ENCODE peak calls at places on chromosomes 6 and 20, in four cellular contexts. Y is fibroblast of mammary gland; H is stimulated activated CD4-positive, alpha-beta T cell treated with anti-CD3 and anti-CD28 coated beads, Interleukin-2, amount 100 ng/mL, for 24 hours; N is germinal center. F is an unnamed sample.

GRCh38 chr20:884983-885952 is 30.9 kb downstream of the ANGPT4 start:
- DNase-seq in Y (peak; percentile 9), H (no peak), N (no peak), F (peak; percentile 53)

GRCh38 chr6:43671801-43672690 is 15.5 kb downstream of the MRPS18A start:
- DNase-seq in Y (peak; percentile 33), H (no peak), N (no peak), F (no peak)

GRCh38 chr20:19692685-19693119 is 65.4 kb upstream of the RIN2 start:
- DNase-seq in Y (peak; percentile 39), H (peak; percentile 68), N (peak; percentile 57), F (peak; percentile 54)

GRCh38 chr6:136525586-136526195 is 24.5 kb downstream of the MAP7 start:
- DNase-seq in Y (no peak), H (no peak), N (no peak), F (peak; percentile 4)

GRCh38 chr20:33689973-33690372 is 3.8 kb upstream of the E2F1 start:
- DNase-seq in Y (peak; percentile 67), H (peak; percentile 49), N (no peak), F (peak; percentile 77)

GRCh38 chr20:58103961-58104360 is 124.5 kb downstream of the ANKRD60 start:
- DNase-seq in Y (no peak), H (no peak), N (no peak), F (no peak)

GRCh38 chr20:49853640-49854039 is 41.0 kb downstream of the SLC9A8 start:
- DNase-seq in Y (peak; percentile 90), H (no peak), N (no peak), F (peak; percentile 76)

GRCh38 chr20:64158346-64159285 is 5.6 kb upstream of the MYT1 start:
- DNase-seq in Y (no peak), H (no peak), N (no peak), F (no peak)

GRCh38 chr20:8161262-8162071 is 29.4 kb downstream of the PLCB1 start:
- DNase-seq in Y (peak; percentile 30), H (no peak), N (no peak), F (peak; percentile 15)

GRCh38 chr20:62929051-62929538 is 2.8 kb upstream of the DIDO1 start:
- DNase-seq in Y (peak; percentile 56), H (peak; percentile 66), N (peak; percentile 78), F (peak; percentile 52)

GRCh38 chr6:56906752-56907151 is 48.2 kb upstream of the BEND6 start:
- DNase-seq in Y (peak; percentile 53), H (no peak), N (no peak), F (no peak)

GRCh38 chr6:83514877-83515466 is 2.6 kb downstream of the PRSS35 start:
- DNase-seq in Y (peak; percentile 76), H (peak; percentile 1), N (peak; percentile 10), F (peak; percentile 84)

GRCh38 chr20:55446301-55446700 is 559.0 kb downstream of the CBLN4 start:
- DNase-seq in Y (no peak), H (no peak), N (no peak), F (no peak)

GRCh38 chr6:158518196-158519127 is 41.4 kb upstream of the TMEM181 start:
- DNase-seq in Y (peak; percentile 83), H (peak; percentile 63), N (peak; percentile 72), F (peak; percentile 86)

GRCh38 chr6:129605962-129606361 is 104.0 kb downstream of the ARHGAP18 start:
- DNase-seq in Y (no peak), H (no peak), N (no peak), F (no peak)

GRCh38 chr6:34664270-34664971 is 32.1 kb downstream of the ILRUN start:
- DNase-seq in Y (peak; percentile 57), H (no peak), N (no peak), F (peak; percentile 79)

GRCh38 chr20:49794336-49795124 is 18.1 kb upstream of the SLC9A8 start:
- DNase-seq in Y (no peak), H (no peak), N (no peak), F (no peak)

GRCh38 chr6:71367763-71368162 is 79.2 kb downstream of the OGFRL1 start:
- DNase-seq in Y (no peak), H (no peak), N (no peak), F (no peak)

GRCh38 chr6:130760006-130760405 is 67.2 kb upstream of the SMLR1 start:
- DNase-seq in Y (peak; percentile 63), H (no peak), N (peak; percentile 3), F (peak; percentile 59)

GRCh38 chr6:37822851-37823682 is 3.5 kb downstream of the ZFAND3 start:
- DNase-seq in Y (peak; percentile 49), H (peak; percentile 49), N (no peak), F (peak; percentile 39)

GRCh38 chr6:129844118-129844891 is 16.8 kb downstream of the TMEM244 start:
- DNase-seq in Y (peak; percentile 60), H (no peak), N (no peak), F (peak; percentile 54)

GRCh38 chr6:106099235-106099537 is 13.1 kb downstream of the PRDM1 start:
- DNase-seq in Y (no peak), H (no peak), N (no peak), F (no peak)

GRCh38 chr6:141562181-141562800 is 570.4 kb upstream of the GJE1 start:
- DNase-seq in Y (no peak), H (no peak), N (peak; percentile 3), F (no peak)

GRCh38 chr6:139336488-139336887 is 38.0 kb downstream of the CITED2 start:
- DNase-seq in Y (peak; percentile 38), H (no peak), N (no peak), F (peak; percentile 77)

GRCh38 chr6:35297541-35298481 is at the start of gene DEF6:
- DNase-seq in Y (peak; percentile 73), H (peak; percentile 87), N (peak; percentile 91), F (peak; percentile 87)

GRCh38 chr20:17403496-17403895 is 127.7 kb downstream of the BFSP1 start:
- DNase-seq in Y (no peak), H (no peak), N (no peak), F (no peak)

GRCh38 chr20:24686156-24686555 is 216.7 kb downstream of the SYNDIG1 start:
- DNase-seq in Y (no peak), H (no peak), N (no peak), F (no peak)

GRCh38 chr6:139765825-139766285 is 391.4 kb upstream of the CITED2 start:
- DNase-seq in Y (peak; percentile 62), H (no peak), N (no peak), F (peak; percentile 50)

F was measured in fibroblast of pulmonary artery.